ENCODE peak calls at places on chromosomes 11 and 22, in seven cellular contexts. One of them, this sample, is unnamed.

GRCh38 chr22:21106000-21106399 is 60.3 kb downstream of the LRRC74B start:
- DNase-seq in uterus: no peak
- DNase-seq in HCT116: no peak
- DNase-seq in neural progenitor cell: no peak
- DNase-seq in lower lobe of right lung: no peak
- DNase-seq in OCI-LY7: no peak
- DNase-seq in GM23338: no peak
- DNase-seq in this sample: no peak

GRCh38 chr22:40203568-40203967 is 25.8 kb downstream of the TNRC6B start:
- DNase-seq in uterus: no peak
- DNase-seq in HCT116: no peak
- DNase-seq in neural progenitor cell: no peak
- DNase-seq in lower lobe of right lung: no peak
- DNase-seq in OCI-LY7: peak; percentile 63
- DNase-seq in GM23338: no peak
- DNase-seq in this sample: peak; percentile 28

GRCh38 chr11:1207451-1208360 is 15.2 kb upstream of the MUC5B start:
- DNase-seq in uterus: no peak
- DNase-seq in HCT116: no peak
- DNase-seq in neural progenitor cell: no peak
- DNase-seq in lower lobe of right lung: peak; percentile 47
- DNase-seq in OCI-LY7: no peak
- DNase-seq in GM23338: no peak
- DNase-seq in this sample: no peak

GRCh38 chr22:48744283-48744641 is 1083.4 kb downstream of the BRD1 start:
- DNase-seq in uterus: no peak
- DNase-seq in HCT116: no peak
- DNase-seq in neural progenitor cell: no peak
- DNase-seq in lower lobe of right lung: no peak
- DNase-seq in OCI-LY7: no peak
- DNase-seq in GM23338: no peak
- DNase-seq in this sample: no peak

GRCh38 chr11:86510097-86510496 is 135.4 kb downstream of the CCDC81 start:
- DNase-seq in uterus: no peak
- DNase-seq in HCT116: no peak
- DNase-seq in neural progenitor cell: no peak
- DNase-seq in lower lobe of right lung: no peak
- DNase-seq in OCI-LY7: no peak
- DNase-seq in GM23338: no peak
- DNase-seq in this sample: no peak

GRCh38 chr11:65720237-65720934 is at the start of gene RNASEH2C:
- DNase-seq in uterus: peak; percentile 78
- DNase-seq in HCT116: peak; percentile 77
- DNase-seq in neural progenitor cell: peak; percentile 94
- DNase-seq in lower lobe of right lung: peak; percentile 92
- DNase-seq in OCI-LY7: peak; percentile 93
- DNase-seq in GM23338: peak; percentile 95
- DNase-seq in this sample: peak; percentile 88

GRCh38 chr11:106828976-106829375 is 189.3 kb downstream of the GUCY1A2 start:
- DNase-seq in uterus: no peak
- DNase-seq in HCT116: no peak
- DNase-seq in neural progenitor cell: no peak
- DNase-seq in lower lobe of right lung: no peak
- DNase-seq in OCI-LY7: no peak
- DNase-seq in GM23338: no peak
- DNase-seq in this sample: no peak

GRCh38 chr11:96015911-96016565 is 92.1 kb upstream of the MTMR2 start:
- DNase-seq in uterus: no peak
- DNase-seq in HCT116: no peak
- DNase-seq in neural progenitor cell: no peak
- DNase-seq in lower lobe of right lung: no peak
- DNase-seq in OCI-LY7: peak; percentile 7
- DNase-seq in GM23338: peak; percentile 47
- DNase-seq in this sample: no peak

GRCh38 chr11:95924414-95924760 is 480 bp upstream of the MTMR2 start:
- DNase-seq in uterus: no peak
- DNase-seq in HCT116: no peak
- DNase-seq in neural progenitor cell: no peak
- DNase-seq in lower lobe of right lung: no peak
- DNase-seq in OCI-LY7: no peak
- DNase-seq in GM23338: peak; percentile 61
- DNase-seq in this sample: peak; percentile 55

GRCh38 chr11:113178671-113179070 is 135.7 kb upstream of the TTC12 start:
- DNase-seq in uterus: no peak
- DNase-seq in HCT116: no peak
- DNase-seq in neural progenitor cell: no peak
- DNase-seq in lower lobe of right lung: no peak
- DNase-seq in OCI-LY7: no peak
- DNase-seq in GM23338: no peak
- DNase-seq in this sample: no peak

GRCh38 chr11:22730319-22730718 is 63.9 kb downstream of the GAS2 start:
- DNase-seq in uterus: no peak
- DNase-seq in HCT116: no peak
- DNase-seq in neural progenitor cell: peak; percentile 11
- DNase-seq in lower lobe of right lung: no peak
- DNase-seq in OCI-LY7: peak; percentile 2
- DNase-seq in GM23338: no peak
- DNase-seq in this sample: peak; percentile 33

GRCh38 chr11:62008177-62008576 is 40.7 kb upstream of the FTH1 start:
- DNase-seq in uterus: no peak
- DNase-seq in HCT116: no peak
- DNase-seq in neural progenitor cell: no peak
- DNase-seq in lower lobe of right lung: no peak
- DNase-seq in OCI-LY7: no peak
- DNase-seq in GM23338: no peak
- DNase-seq in this sample: no peak
- TF ChIP-seq CTCF in uterus: no peak
- TF ChIP-seq CTCF in HCT116: no peak
- TF ChIP-seq CTCF in neural progenitor cell: no peak
- TF ChIP-seq CTCF in lower lobe of right lung: no peak
- TF ChIP-seq CTCF in OCI-LY7: no peak
- TF ChIP-seq CTCF in GM23338: no peak
- TF ChIP-seq CTCF in this sample: no peak

GRCh38 chr11:64447717-64448598 is 89.0 kb downstream of the RPS6KA4 start:
- DNase-seq in uterus: no peak
- DNase-seq in HCT116: no peak
- DNase-seq in neural progenitor cell: no peak
- DNase-seq in lower lobe of right lung: peak; percentile 64
- DNase-seq in OCI-LY7: peak; percentile 76
- DNase-seq in GM23338: peak; percentile 53
- DNase-seq in this sample: peak; percentile 9

GRCh38 chr11:64451856-64452255 is 92.9 kb downstream of the RPS6KA4 start:
- DNase-seq in uterus: no peak
- DNase-seq in HCT116: no peak
- DNase-seq in neural progenitor cell: no peak
- DNase-seq in lower lobe of right lung: no peak
- DNase-seq in OCI-LY7: no peak
- DNase-seq in GM23338: no peak
- DNase-seq in this sample: no peak

GRCh38 chr11:64449381-64450167 is 90.6 kb downstream of the RPS6KA4 start:
- DNase-seq in uterus: peak; percentile 35
- DNase-seq in HCT116: peak; percentile 74
- DNase-seq in neural progenitor cell: peak; percentile 89
- DNase-seq in lower lobe of right lung: peak; percentile 73
- DNase-seq in OCI-LY7: peak; percentile 82
- DNase-seq in GM23338: peak; percentile 90
- DNase-seq in this sample: peak; percentile 66

GRCh38 chr11:64450168-64450560 is 91.2 kb downstream of the RPS6KA4 start:
- DNase-seq in uterus: no peak
- DNase-seq in HCT116: no peak
- DNase-seq in neural progenitor cell: no peak
- DNase-seq in lower lobe of right lung: no peak
- DNase-seq in OCI-LY7: no peak
- DNase-seq in GM23338: no peak
- DNase-seq in this sample: no peak

DNA sequence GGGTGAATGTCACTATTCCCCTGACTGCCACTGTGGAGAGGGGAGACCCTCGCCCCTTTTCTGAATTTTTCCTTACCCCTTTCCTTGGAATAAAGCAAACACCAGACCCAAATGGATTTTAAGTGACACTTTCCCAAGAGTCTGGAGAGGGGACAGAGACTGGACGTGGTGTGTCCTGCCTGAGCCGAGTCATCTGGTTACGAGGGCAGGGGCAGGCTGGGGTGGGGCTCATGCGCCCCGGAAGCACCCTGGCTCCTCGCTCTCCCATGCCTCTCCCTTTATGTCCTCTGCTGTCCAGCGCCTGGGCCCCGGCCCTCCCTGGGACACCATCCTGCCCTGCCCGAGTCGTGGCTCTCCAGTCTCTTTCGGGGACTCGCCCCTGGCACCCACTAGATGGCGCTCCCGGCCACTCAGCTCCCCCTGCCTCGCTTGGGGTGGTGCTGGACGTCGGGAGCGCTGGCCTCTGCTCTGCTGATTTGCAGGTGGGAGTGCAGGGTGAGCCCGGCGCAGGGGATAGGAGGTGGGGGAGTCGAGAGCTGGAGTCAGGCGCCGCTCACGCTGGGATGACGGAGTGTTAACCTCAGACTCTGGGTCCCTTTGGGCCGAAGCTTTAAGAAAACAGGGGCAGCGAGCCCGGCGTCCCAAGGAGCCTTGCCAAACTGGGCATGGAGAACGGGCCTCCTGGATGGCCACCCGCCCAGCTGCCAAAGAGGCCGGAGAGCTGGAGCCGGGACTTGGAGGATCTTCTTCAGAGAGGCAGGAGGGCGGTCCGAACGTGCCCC is 89.8 kb downstream of the RPS6KA4 start:
- DNase-seq in uterus: peak; percentile 81
- DNase-seq in HCT116: peak; percentile 72
- DNase-seq in neural progenitor cell: peak; percentile 94
- DNase-seq in lower lobe of right lung: peak; percentile 89
- DNase-seq in OCI-LY7: peak; percentile 79
- DNase-seq in GM23338: peak; percentile 91
- DNase-seq in this sample: peak; percentile 65
- H3K4me3 ChIP-seq in uterus: peak overlapping the region; percentile 27
- H3K4me3 ChIP-seq in HCT116: peak overlapping the region; percentile 59
- H3K4me3 ChIP-seq in neural progenitor cell: peak overlapping the region; percentile 38
- H3K4me3 ChIP-seq in lower lobe of right lung: peak overlapping the region; percentile 46
- H3K4me3 ChIP-seq in OCI-LY7: peak overlapping the region; percentile 56
- H3K4me3 ChIP-seq in GM23338: peak overlapping the region; percentile 73
- H3K4me3 ChIP-seq in this sample: peak overlapping the region; percentile 14

DNA sequence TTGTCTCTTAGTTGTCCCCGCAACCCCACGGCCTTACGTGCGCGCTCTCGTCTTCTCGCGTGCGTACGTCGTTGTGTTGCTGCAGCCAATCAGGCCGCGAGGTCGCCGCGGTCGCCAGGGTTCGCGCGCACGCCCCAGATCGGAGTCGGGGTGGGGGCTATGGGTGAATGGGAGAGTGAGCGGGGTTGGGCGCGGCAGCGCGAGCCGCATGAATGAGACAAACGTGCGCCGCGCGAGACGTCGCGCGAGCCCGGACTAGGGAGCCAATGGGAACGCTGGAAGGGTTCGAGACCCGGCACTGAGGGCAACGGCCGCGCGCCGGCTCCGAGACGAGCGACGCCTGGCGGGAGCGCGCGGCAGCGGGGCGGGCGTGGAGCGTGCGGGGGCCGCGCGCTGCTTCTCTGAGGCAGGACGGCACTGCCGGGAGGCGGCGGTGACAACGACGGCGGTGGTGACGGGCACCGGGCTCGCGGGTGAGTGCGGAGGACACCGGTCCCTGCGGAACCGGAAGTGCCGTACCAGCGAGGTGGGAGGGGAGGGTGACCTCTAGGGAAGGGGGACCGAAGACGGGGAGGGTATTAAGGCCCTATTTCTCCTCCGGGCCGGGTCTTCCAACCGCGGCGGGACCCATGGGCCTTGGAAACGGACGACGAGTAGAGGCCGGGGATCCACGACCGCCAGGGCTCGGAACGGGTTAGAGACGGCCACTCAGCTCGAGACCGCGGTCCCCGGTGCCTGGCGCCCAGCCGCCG is at the start of gene ZDHHC5:
- DNase-seq in uterus: peak; percentile 99
- DNase-seq in HCT116: peak; percentile 99
- DNase-seq in neural progenitor cell: peak; percentile 99
- DNase-seq in lower lobe of right lung: peak; percentile 99
- DNase-seq in OCI-LY7: peak; percentile 99
- DNase-seq in GM23338: peak; percentile 99
- DNase-seq in this sample: peak; percentile 100
- TF ChIP-seq CTCF in uterus: peak; percentile 67
- TF ChIP-seq CTCF in HCT116: peak; percentile 41
- TF ChIP-seq CTCF in neural progenitor cell: peak; percentile 58
- TF ChIP-seq CTCF in lower lobe of right lung: peak; percentile 55
- TF ChIP-seq CTCF in OCI-LY7: peak; percentile 34
- TF ChIP-seq CTCF in GM23338: no peak
- TF ChIP-seq CTCF in this sample: peak; percentile 15

GRCh38 chr22:37658133-37659065 is at the start of gene PDXP:
- DNase-seq in uterus: peak; percentile 100
- DNase-seq in HCT116: peak; percentile 100
- DNase-seq in neural progenitor cell: peak; percentile 100
- DNase-seq in lower lobe of right lung: peak; percentile 99
- DNase-seq in OCI-LY7: peak; percentile 100
- DNase-seq in GM23338: peak; percentile 100
- DNase-seq in this sample: peak; percentile 100

GRCh38 chr22:37660709-37661045 is 2.2 kb downstream of the PDXP start:
- DNase-seq in uterus: no peak
- DNase-seq in HCT116: no peak
- DNase-seq in neural progenitor cell: no peak
- DNase-seq in lower lobe of right lung: no peak
- DNase-seq in OCI-LY7: no peak
- DNase-seq in GM23338: no peak
- DNase-seq in this sample: no peak

GRCh38 chr22:37659066-37659896 is 758 bp downstream of the PDXP start:
- DNase-seq in uterus: no peak
- DNase-seq in HCT116: no peak
- DNase-seq in neural progenitor cell: no peak
- DNase-seq in lower lobe of right lung: peak; percentile 64
- DNase-seq in OCI-LY7: peak; percentile 63
- DNase-seq in GM23338: no peak
- DNase-seq in this sample: no peak

GRCh38 chr22:37661160-37661924 is 2.8 kb downstream of the PDXP start:
- DNase-seq in uterus: peak; percentile 57
- DNase-seq in HCT116: no peak
- DNase-seq in neural progenitor cell: peak; percentile 47
- DNase-seq in lower lobe of right lung: no peak
- DNase-seq in OCI-LY7: peak; percentile 57
- DNase-seq in GM23338: peak; percentile 28
- DNase-seq in this sample: peak; percentile 84

DNA sequence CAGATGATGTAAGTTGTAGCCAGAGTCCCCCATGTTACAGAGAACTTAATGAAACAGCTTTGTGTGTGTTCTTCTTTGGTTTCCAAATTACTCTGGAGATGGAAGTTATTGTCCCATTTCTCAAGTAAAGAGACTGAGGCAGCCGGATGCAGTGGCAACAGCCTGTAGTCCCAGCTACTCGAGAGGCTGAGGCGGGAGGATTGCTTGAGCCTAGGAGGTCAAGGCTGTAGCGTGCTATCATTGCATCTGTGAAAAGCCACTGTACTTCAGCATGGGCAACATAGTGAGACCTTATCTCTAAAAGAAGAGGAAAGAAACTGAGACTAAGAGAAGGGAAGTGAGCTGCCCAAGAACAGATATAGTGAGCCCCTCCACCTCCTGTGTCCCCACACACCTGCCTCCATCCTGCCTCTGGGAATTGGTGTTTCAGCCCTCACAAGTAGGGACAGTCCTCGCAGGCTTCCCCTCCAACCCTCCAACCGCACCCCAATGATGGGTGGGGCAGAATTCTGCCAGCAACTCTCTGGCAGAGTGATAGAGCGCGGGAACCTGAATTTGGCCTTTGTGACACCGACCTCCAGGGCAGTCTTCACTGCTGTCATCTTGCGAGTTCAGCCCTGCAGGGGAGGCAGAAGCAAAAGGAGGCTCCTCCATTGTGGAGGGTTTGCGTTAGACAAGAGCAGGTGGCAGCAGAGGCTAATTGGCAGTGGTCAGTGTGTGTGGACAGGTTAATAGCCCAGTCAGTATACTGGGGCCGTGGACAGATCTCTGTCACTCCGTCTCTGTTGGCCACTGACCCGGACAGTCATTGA is 1.6 kb downstream of the PDXP start:
- DNase-seq in uterus: no peak
- DNase-seq in HCT116: no peak
- DNase-seq in neural progenitor cell: no peak
- DNase-seq in lower lobe of right lung: no peak
- DNase-seq in OCI-LY7: peak; percentile 37
- DNase-seq in GM23338: no peak
- DNase-seq in this sample: no peak
- H3K4me3 ChIP-seq in uterus: no peak overlapping the region
- H3K4me3 ChIP-seq in HCT116: peak overlapping the region; percentile 93
- H3K4me3 ChIP-seq in neural progenitor cell: peak overlapping the region; percentile 90
- H3K4me3 ChIP-seq in lower lobe of right lung: peak overlapping the region; percentile 48
- H3K4me3 ChIP-seq in OCI-LY7: peak overlapping the region; percentile 90
- H3K4me3 ChIP-seq in GM23338: peak overlapping the region; percentile 78
- H3K4me3 ChIP-seq in this sample: peak overlapping the region; percentile 69

This sample was measured in choroid plexus epithelial cell.